ENCODE peak calls at places on chromosome 21, in seven cellular contexts. O, J, K, A, B, I and R are unnamed samples.

GRCh38 chr21:41933259-41934079 is 20.3 kb downstream of the C2CD2 start:
- DNase-seq in K (no peak), A (no peak), J (no peak), I (no peak), B (no peak), O (no peak), R (no peak)

GRCh38 chr21:33028759-33029511 is 3.2 kb downstream of the OLIG2 start:
- DNase-seq in K (no peak), J (peak; percentile 60), B (no peak), I (no peak), A (no peak), O (no peak), R (no peak)

GRCh38 chr21:34129039-34129891 is 55.9 kb downstream of the MRPS6 start:
- DNase-seq in A (peak; percentile 75), J (peak; percentile 67), K (peak; percentile 79), I (peak; percentile 38), O (no peak), B (peak; percentile 35), R (no peak)

GRCh38 chr21:40165212-40165611 is 298.0 kb downstream of the PCP4 start:
- DNase-seq in I (no peak), K (peak; percentile 18), B (no peak), J (no peak), O (no peak), A (no peak), R (no peak)

GRCh38 chr21:42931560-42932235 is 6.3 kb upstream of the ERVH48-1 start:
- DNase-seq in I (no peak), O (no peak), J (peak; percentile 48), B (no peak), K (no peak), A (no peak), R (no peak)

GRCh38 chr21:33541105-33541711 is 709 bp downstream of the GART start:
- DNase-seq in A (no peak), O (no peak), J (peak; percentile 59), B (no peak), K (no peak), I (no peak), R (peak; percentile 58)

GRCh38 chr21:29626787-29627470 is 312.9 kb downstream of the GRIK1 start:
- DNase-seq in K (no peak), O (no peak), A (no peak), B (no peak), I (no peak), J (no peak), R (no peak)

GRCh38 chr21:33289199-33289819 is 23.1 kb downstream of the IL10RB start:
- DNase-seq in B (no peak), O (no peak), J (no peak), K (no peak), I (no peak), A (no peak), R (peak; percentile 27)

GRCh38 chr21:43758132-43758619 is 17.9 kb downstream of the CSTB start:
- DNase-seq in B (no peak), K (no peak), O (no peak), J (no peak), A (no peak), I (no peak), R (no peak)

GRCh38 chr21:37490084-37490483 is 123.5 kb downstream of the DYRK1A start:
- DNase-seq in J (no peak), B (no peak), K (no peak), O (no peak), I (no peak), A (no peak), R (no peak)

GRCh38 chr21:45266518-45267389 is 20.9 kb downstream of the POFUT2 start:
- DNase-seq in I (no peak), J (peak; percentile 23), O (no peak), K (no peak), B (peak; percentile 29), A (no peak), R (no peak)

GRCh38 chr21:42424848-42425602 is 21.3 kb downstream of the UBASH3A start:
- DNase-seq in I (no peak), K (no peak), B (no peak), A (no peak), J (no peak), O (no peak), R (peak; percentile 66)

GRCh38 chr21:42251654-42252053 is 32.7 kb downstream of the ABCG1 start:
- DNase-seq in I (no peak), J (no peak), K (no peak), B (no peak), A (no peak), O (no peak), R (no peak)

GRCh38 chr21:27134513-27134912 is 167.6 kb upstream of the ADAMTS5 start:
- DNase-seq in I (no peak), B (no peak), A (peak; percentile 80), O (no peak), K (no peak), J (no peak), R (no peak)

GRCh38 chr21:17783816-17784598 is 35.1 kb downstream of the C21orf91 start:
- DNase-seq in O (no peak), I (no peak), B (no peak), J (no peak), A (no peak), K (no peak), R (no peak)

GRCh38 chr21:28069446-28069845 is 923.2 kb downstream of the LTN1 start:
- DNase-seq in B (no peak), K (no peak), A (no peak), I (no peak), J (no peak), O (no peak), R (no peak)

GRCh38 chr21:20459838-20460237 is 538.4 kb upstream of the NCAM2 start:
- DNase-seq in K (no peak), O (no peak), B (no peak), I (no peak), A (peak; percentile 29), J (no peak), R (no peak)

GRCh38 chr21:42997053-42997452 is 22.7 kb downstream of the PKNOX1 start:
- DNase-seq in I (no peak), J (no peak), O (peak; percentile 40), B (no peak), A (no peak), K (peak; percentile 32), R (no peak)

DNA sequence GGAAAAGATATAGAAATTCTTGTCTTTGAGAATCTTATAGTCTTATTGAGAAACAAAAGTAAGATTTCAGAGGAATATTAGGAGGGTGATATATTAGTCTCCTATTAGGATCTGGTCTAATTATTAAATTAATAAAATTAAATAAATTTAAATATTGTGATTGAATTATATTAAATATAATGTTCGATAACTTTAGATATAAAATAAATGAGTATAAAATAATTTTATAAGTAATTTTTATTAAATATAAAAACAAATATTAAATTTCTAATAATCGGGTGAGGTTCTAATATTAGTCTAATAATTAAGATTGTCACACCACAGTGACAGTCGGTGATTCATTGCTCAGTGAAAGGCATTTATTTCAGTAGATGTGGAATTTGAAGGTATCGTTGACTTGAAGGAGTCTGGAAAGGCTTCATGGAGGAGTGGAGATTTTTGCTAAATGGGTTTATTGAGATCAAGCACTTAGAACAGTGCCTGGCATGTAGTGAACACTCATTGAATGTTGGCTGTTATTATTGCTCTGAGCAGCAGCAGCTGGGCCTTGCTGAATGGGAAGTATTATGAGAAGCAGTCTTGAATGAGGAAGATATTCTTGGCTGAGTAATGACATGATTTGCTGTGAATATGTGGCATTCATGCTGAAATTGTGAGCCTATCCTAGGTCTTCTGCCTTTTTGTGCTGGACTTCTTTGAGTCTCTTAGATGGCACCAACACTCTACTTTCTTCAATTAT is 74.6 kb downstream of the USP25 start:
- DNase-seq in J (no peak), I (no peak), A (no peak), O (no peak), B (no peak), K (no peak), R (no peak)
- H3K4me1 ChIP-seq in J (no peaks in the 10 kb centered on the region), I (no peaks in the 10 kb centered on the region), A (peaks cover 3% of the 10 kb centered on the region), O (peaks cover 6% of the 10 kb centered on the region), B (peaks cover 7% of the 10 kb centered on the region), K (peaks cover 7% of the 10 kb centered on the region), R (no peaks in the 10 kb centered on the region)

GRCh38 chr21:15379776-15380175 is 315.0 kb upstream of the NRIP1 start:
- DNase-seq in O (no peak), J (no peak), B (no peak), K (no peak), A (no peak), I (no peak), R (no peak)
- TF ChIP-seq CTCF in O (no peak), J (no peak), B (no peak), K (no peak), A (no peak), I (no peak), R (no peak)

DNA sequence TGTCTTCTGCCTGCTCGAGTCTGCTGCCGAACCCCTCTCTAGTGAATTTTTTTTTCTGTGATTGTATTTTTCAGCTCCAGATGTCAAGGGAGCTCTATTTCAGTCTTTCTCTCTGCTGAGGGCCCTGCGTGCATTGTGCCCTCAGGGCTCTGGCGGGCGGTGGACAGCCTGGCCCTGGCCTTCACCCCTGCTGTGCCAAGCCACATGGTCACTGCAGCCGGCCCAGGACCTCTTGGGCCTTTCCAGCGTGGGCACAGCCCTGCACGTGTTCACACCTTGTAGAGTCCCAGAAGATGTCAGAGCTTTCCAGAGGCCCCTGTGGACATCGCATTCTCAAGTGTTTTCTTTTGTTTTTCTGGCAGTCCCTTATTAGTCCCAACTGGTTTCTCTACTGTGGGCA is 55.7 kb downstream of the PCNT start:
- DNase-seq in I (no peak), A (no peak), B (no peak), J (no peak), K (no peak), O (no peak), R (no peak)
- H3K4me3 ChIP-seq in I (no peak overlapping the region), A (no peak overlapping the region), B (no peak overlapping the region), J (no peak overlapping the region), K (no peak overlapping the region), O (no peak overlapping the region), R (no peak overlapping the region)

GRCh38 chr21:38802050-38803026 is 3.4 kb upstream of the ETS2 start:
- DNase-seq in B (no peak), A (no peak), I (no peak), K (no peak), O (no peak), J (no peak), R (no peak)

GRCh38 chr21:38800924-38801744 is 4.6 kb upstream of the ETS2 start:
- DNase-seq in J (no peak), K (no peak), A (no peak), B (no peak), O (no peak), I (no peak), R (no peak)

GRCh38 chr21:38798081-38798480 is 7.6 kb upstream of the ETS2 start:
- DNase-seq in K (no peak), A (no peak), I (no peak), O (no peak), J (no peak), B (no peak), R (no peak)

GRCh38 chr21:38798481-38798882 is 7.2 kb upstream of the ETS2 start:
- DNase-seq in O (no peak), J (peak; percentile 75), B (peak; percentile 69), I (no peak), A (peak; percentile 69), K (no peak), R (peak; percentile 84)

DNA sequence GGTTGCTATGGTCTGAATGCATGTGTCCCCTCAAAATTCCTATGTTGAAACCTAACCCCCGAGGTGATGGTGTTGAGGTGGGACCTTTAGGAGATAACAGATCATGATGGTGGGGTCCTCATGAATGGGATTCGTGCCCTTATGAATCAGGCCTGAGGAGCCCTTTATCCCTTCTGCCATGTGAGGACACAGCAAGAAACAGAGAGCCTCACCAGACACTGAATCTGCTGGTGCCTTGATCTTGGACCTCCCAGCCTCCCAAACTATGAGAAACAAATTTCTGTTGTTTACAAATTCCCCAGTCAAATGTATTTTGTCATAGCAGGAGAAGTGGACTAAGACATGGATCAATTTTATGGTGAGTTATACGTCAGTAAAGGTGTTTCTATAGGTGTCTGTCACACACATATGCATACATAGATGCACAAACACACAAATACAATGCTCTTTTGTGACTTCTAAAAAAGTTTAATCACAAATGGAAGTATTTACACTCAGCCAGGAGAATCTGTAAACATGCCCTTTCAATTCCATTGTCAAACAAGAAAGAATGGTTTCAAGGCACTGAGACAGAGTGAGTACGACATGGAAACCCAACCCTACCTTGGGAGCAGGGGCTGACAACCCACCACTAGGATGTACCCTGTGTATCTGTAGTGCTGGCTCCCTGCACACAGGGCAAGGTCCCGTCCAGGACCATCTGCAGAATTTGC is 5.5 kb upstream of the ETS2 start:
- DNase-seq in B (no peak), O (no peak), A (no peak), I (no peak), J (no peak), K (no peak), R (no peak)
- H3K4me1 ChIP-seq in B (peaks cover 16% of the 10 kb centered on the region), O (no peaks in the 10 kb centered on the region), A (peaks cover 9% of the 10 kb centered on the region), I (peaks cover 14% of the 10 kb centered on the region), J (peaks cover 11% of the 10 kb centered on the region), K (no peaks in the 10 kb centered on the region), R (peaks cover 3% of the 10 kb centered on the region)